ENCODE peak calls at places on chromosomes 6 and 20, in ten cellular contexts. A is DMS153; Y is H9; N is activated CD8-positive, alpha-beta memory T cell treated with anti-CD3 and anti-CD28 coated beads for 24 hours; V is ascending aorta; M is posterior cingulate gyrus; L is HTR-8/SVneo; J is stimulated activated CD4-positive, alpha-beta T cell treated with anti-CD3 and anti-CD28 coated beads, Interleukin-4, amount 100 ng/mL, for 48 hours; B is globus pallidus; Q is RPMI7951. R is an unnamed sample.

GRCh38 chr20:18056174-18057105 is 1.3 kb downstream of the OVOL2 start:
- DNase-seq in V (peak), L (no peak), Y (peak), N (peak), A (peak), J (no peak), M (no peak), B (no peak), Q (peak), R (peak)

GRCh38 chr20:43690943-43691598 is 24.2 kb downstream of the MYBL2 start:
- DNase-seq in Y (no peak), B (no peak), M (no peak), N (no peak), A (no peak), Q (no peak), L (no peak), V (no peak), J (no peak), R (no peak)

GRCh38 chr20:62762376-62762775 is 33.9 kb upstream of the MRGBP start:
- DNase-seq in B (no peak), Y (no peak), L (no peak), J (no peak), Q (no peak), N (no peak), A (no peak), V (no peak), M (no peak), R (no peak)

GRCh38 chr20:41087325-41087685 is 50.0 kb upstream of the PLCG1 start:
- DNase-seq in Q (no peak), J (no peak), A (no peak), B (no peak), Y (no peak), N (no peak), M (no peak), L (no peak), V (no peak), R (no peak)

GRCh38 chr20:16759161-16759523 is 11.0 kb downstream of the OTOR start:
- DNase-seq in Q (peak), V (no peak), L (no peak), A (no peak), B (no peak), Y (no peak), J (no peak), M (no peak), N (no peak), R (no peak)

GRCh38 chr20:34528921-34529297 is 12.7 kb downstream of the DYNLRB1 start:
- DNase-seq in V (peak), J (no peak), A (no peak), B (peak), Y (no peak), M (peak), N (no peak), L (no peak), Q (no peak), R (peak)

GRCh38 chr20:48921883-48922867 is 664 bp downstream of the ARFGEF2 start:
- DNase-seq in Y (no peak), M (peak), L (peak), V (peak), A (no peak), B (peak), J (peak), N (no peak), Q (peak), R (peak)

GRCh38 chr6:28124350-28124970 is at the start of gene ZSCAN16:
- DNase-seq in B (peak), V (peak), Q (peak), N (peak), L (peak), M (peak), Y (peak), J (peak), A (peak), R (peak)

GRCh38 chr6:5305968-5306626 is 44.8 kb downstream of the FARS2 start:
- DNase-seq in V (no peak), Y (no peak), Q (no peak), L (no peak), M (no peak), B (no peak), N (no peak), J (no peak), A (no peak), R (no peak)